ENCODE peak calls at places on chromosomes 7 and 10, in four cellular contexts. U is pancreas, N is NCI-H1417, Q is ovary. J is an unnamed sample.

GRCh38 chr10:7035111-7035761 is 375.6 kb downstream of the SFMBT2 start:
- DNase-seq in U (no peak), N (no peak), Q (no peak), J (no peak)

GRCh38 chr7:47444376-47445098 is 137.4 kb downstream of the TNS3 start:
- DNase-seq in U (no peak), N (no peak), Q (no peak), J (no peak)

GRCh38 chr7:2814682-2815522 is 29.2 kb downstream of the GNA12 start:
- DNase-seq in U (no peak), N (no peak), Q (no peak), J (no peak)

GRCh38 chr10:63114031-63114814 is 18.9 kb upstream of the NRBF2 start:
- DNase-seq in U (no peak), N (no peak), Q (peak), J (no peak)

GRCh38 chr7:22627136-22627535 is 99.9 kb upstream of the IL6 start:
- DNase-seq in U (no peak), N (no peak), Q (no peak), J (no peak)

GRCh38 chr7:141945356-141945755 is 1.4 kb downstream of the CLEC5A start:
- DNase-seq in U (no peak), N (no peak), Q (no peak), J (no peak)

GRCh38 chr10:18501198-18501597 is 150.2 kb downstream of the NSUN6 start:
- DNase-seq in U (no peak), N (no peak), Q (no peak), J (no peak)

GRCh38 chr10:133238066-133238804 is 580 bp downstream of the VENTX start:
- DNase-seq in U (no peak), N (no peak), Q (no peak), J (no peak)

GRCh38 chr10:68955414-68955785 is 570 bp upstream of the DDX21 start:
- DNase-seq in U (no peak), N (no peak), Q (no peak), J (no peak)

GRCh38 chr7:885893-886625 is 9.7 kb downstream of the GET4 start:
- DNase-seq in U (peak), N (no peak), Q (no peak), J (no peak)

GRCh38 chr7:43313628-43314378 is 201.4 kb downstream of the HECW1 start:
- DNase-seq in U (no peak), N (no peak), Q (no peak), J (no peak)

GRCh38 chr7:16891874-16892620 is 10.3 kb upstream of the AGR3 start:
- DNase-seq in U (no peak), N (peak), Q (no peak), J (peak)

GRCh38 chr7:134991469-134992339 is 5.4 kb downstream of the AGBL3 start:
- DNase-seq in U (no peak), N (no peak), Q (no peak), J (no peak)

GRCh38 chr7:154442939-154443338 is 390.7 kb downstream of the DPP6 start:
- DNase-seq in U (no peak), N (no peak), Q (no peak), J (no peak)

GRCh38 chr7:148697256-148697841 is 1.4 kb upstream of the CUL1 start:
- DNase-seq in U (no peak), N (peak), Q (peak), J (no peak)

GRCh38 chr10:14468022-14468421 is 137.3 kb upstream of the FRMD4A start:
- DNase-seq in U (no peak), N (peak), Q (no peak), J (no peak)

GRCh38 chr7:49398730-49399129 is 374.7 kb upstream of the VWC2 start:
- DNase-seq in U (no peak), N (no peak), Q (no peak), J (no peak)

GRCh38 chr10:76743169-76743568 is 894.4 kb downstream of the KCNMA1 start:
- DNase-seq in U (no peak), N (no peak), Q (no peak), J (no peak)

GRCh38 chr7:64758151-64758550 is 36.1 kb upstream of the ZNF138 start:
- DNase-seq in U (no peak), N (no peak), Q (no peak), J (peak)

GRCh38 chr7:47330026-47330425 is 251.9 kb downstream of the TNS3 start:
- DNase-seq in U (no peak), N (no peak), Q (no peak), J (no peak)

GRCh38 chr7:146414872-146415271 is 298.3 kb downstream of the CNTNAP2 start:
- DNase-seq in U (no peak), N (no peak), Q (no peak), J (no peak)

GRCh38 chr7:128843938-128844621 is 13.9 kb downstream of the FLNC start:
- DNase-seq in U (no peak), N (no peak), Q (no peak), J (no peak)

GRCh38 chr7:116571037-116571436 is 46.2 kb downstream of the CAV1 start:
- DNase-seq in U (no peak), N (no peak), Q (no peak), J (no peak)

J was measured in NCI-H748 treated with DMSO at 0.1 percent for 48 hours.